ENCODE peak calls at places on chromosomes 5 and 9, in nine cellular contexts. X, Z, S, P, D, E, K, H and V are unnamed samples.
A peak's percentile ranks its signal among the peaks of the same experiment; 100 is the strongest.

GRCh38 chr5:93572101-93572772 is 8.8 kb downstream of the NR2F1-AS1 start:
- DNase-seq in X (no peak), Z (no peak), S (no peak), P (no peak), D (no peak), E (no peak), K (no peak), H (peak; percentile 38), V (no peak)

GRCh38 chr9:128552744-128553221 is 396 bp downstream of the SPTAN1 start:
- DNase-seq in X (no peak), Z (no peak), S (no peak), P (no peak), D (no peak), E (no peak), K (no peak), H (no peak), V (peak; percentile 46)

GRCh38 chr9:72564517-72565281 is 43.3 kb downstream of the TMC1 start:
- DNase-seq in X (no peak), Z (no peak), S (no peak), P (no peak), D (no peak), E (no peak), K (no peak), H (no peak), V (no peak)

GRCh38 chr5:132425009-132425937 is 55.8 kb downstream of the SLC22A5 start:
- DNase-seq in X (no peak), Z (no peak), S (peak; percentile 71), P (no peak), D (peak; percentile 73), E (no peak), K (no peak), H (peak; percentile 75), V (no peak)

GRCh38 chr9:126623667-126624452 is 10.1 kb downstream of the LMX1B start:
- DNase-seq in X (no peak), Z (no peak), S (no peak), P (no peak), D (no peak), E (no peak), K (no peak), H (no peak), V (no peak)

GRCh38 chr5:154214236-154215106 is 23.9 kb downstream of the GALNT10 start:
- DNase-seq in X (no peak), Z (no peak), S (no peak), P (no peak), D (no peak), E (no peak), K (no peak), H (peak; percentile 54), V (no peak)

GRCh38 chr9:17005085-17005484 is 129.8 kb upstream of the CNTLN start:
- DNase-seq in X (peak; percentile 69), Z (no peak), S (peak; percentile 69), P (peak; percentile 83), D (no peak), E (no peak), K (no peak), H (no peak), V (no peak)

GRCh38 chr5:96083361-96083881 is 121.8 kb upstream of the ELL2 start:
- DNase-seq in X (no peak), Z (no peak), S (no peak), P (no peak), D (no peak), E (no peak), K (no peak), H (no peak), V (no peak)

GRCh38 chr5:67809589-67809988 is 406.0 kb upstream of the PIK3R1 start:
- DNase-seq in X (no peak), Z (no peak), S (no peak), P (no peak), D (no peak), E (no peak), K (no peak), H (peak; percentile 32), V (no peak)

GRCh38 chr9:649128-650074 is 192.1 kb upstream of the DMRT1 start:
- DNase-seq in X (no peak), Z (no peak), S (no peak), P (no peak), D (no peak), E (no peak), K (no peak), H (no peak), V (no peak)

GRCh38 chr9:108761530-108762347 is 94.0 kb downstream of the ACTL7B start:
- DNase-seq in X (no peak), Z (no peak), S (no peak), P (no peak), D (peak; percentile 11), E (peak; percentile 67), K (no peak), H (peak; percentile 67), V (peak; percentile 16)

GRCh38 chr5:27995867-27996266 is 957.5 kb upstream of the CDH9 start:
- DNase-seq in X (no peak), Z (no peak), S (no peak), P (no peak), D (no peak), E (no peak), K (no peak), H (no peak), V (no peak)

GRCh38 chr5:64767959-64768357 is 533 bp downstream of the SREK1IP1 start:
- DNase-seq in X (no peak), Z (no peak), S (no peak), P (no peak), D (no peak), E (no peak), K (no peak), H (no peak), V (no peak)

GRCh38 chr5:169029661-169030274 is 271.2 kb downstream of the SLIT3 start:
- DNase-seq in X (no peak), Z (no peak), S (no peak), P (no peak), D (no peak), E (no peak), K (no peak), H (no peak), V (no peak)

GRCh38 chr9:133353548-133353947 is 2.7 kb downstream of the SURF1 start:
- DNase-seq in X (no peak), Z (no peak), S (no peak), P (no peak), D (no peak), E (no peak), K (no peak), H (no peak), V (no peak)

GRCh38 chr9:71279188-71279739 is 157.8 kb upstream of the TRPM3 start:
- DNase-seq in X (no peak), Z (no peak), S (no peak), P (no peak), D (no peak), E (no peak), K (no peak), H (no peak), V (no peak)

GRCh38 chr5:90119531-90119940 is 290.0 kb downstream of the CETN3 start:
- DNase-seq in X (no peak), Z (no peak), S (no peak), P (no peak), D (no peak), E (no peak), K (no peak), H (no peak), V (no peak)

GRCh38 chr5:118614701-118615475 is 373.5 kb downstream of the DTWD2 start:
- DNase-seq in X (no peak), Z (no peak), S (no peak), P (no peak), D (no peak), E (no peak), K (no peak), H (no peak), V (no peak)